ENCODE peak calls at places on chromosomes 6 and 20, in six cellular contexts. I is colonic mucosa, U is mucosa of descending colon, C is hepatocyte, Q is choroid plexus epithelial cell, Z is cardiac muscle cell. W is an unnamed sample.

GRCh38 chr20:63612276-63612931 is 14.5 kb downstream of the GMEB2 start:
- DNase-seq in I (no peak), U (no peak), C (no peak), Q (no peak), Z (no peak), W (no peak)

GRCh38 chr6:56683882-56684281 is 41.2 kb upstream of the DST start:
- DNase-seq in I (peak; percentile 54), U (no peak), C (peak; percentile 74), Q (peak; percentile 88), Z (peak; percentile 72), W (peak; percentile 69)

GRCh38 chr6:126640356-126640755 is 300.4 kb downstream of the CENPW start:
- DNase-seq in I (no peak), U (no peak), C (no peak), Q (no peak), Z (no peak), W (no peak)

GRCh38 chr20:43961116-43961515 is 46.5 kb downstream of the TOX2 start:
- DNase-seq in I (no peak), U (no peak), C (no peak), Q (no peak), Z (no peak), W (no peak)

GRCh38 chr6:33988121-33989015 is 157.5 kb downstream of the GRM4 start:
- DNase-seq in I (peak; percentile 72), U (peak; percentile 69), C (peak; percentile 85), Q (no peak), Z (no peak), W (no peak)

GRCh38 chr6:168149015-168149414 is 70.0 kb upstream of the FRMD1 start:
- DNase-seq in I (no peak), U (no peak), C (no peak), Q (no peak), Z (no peak), W (no peak)

GRCh38 chr6:113719545-113719944 is 137.6 kb upstream of the MARCKS start:
- DNase-seq in I (no peak), U (no peak), C (no peak), Q (peak; percentile 50), Z (no peak), W (no peak)

GRCh38 chr20:39936401-39936800 is 752.6 kb downstream of the MAFB start:
- DNase-seq in I (no peak), U (no peak), C (no peak), Q (no peak), Z (no peak), W (no peak)

GRCh38 chr6:163284151-163284550 is 130.4 kb upstream of the QKI start:
- DNase-seq in I (no peak), U (no peak), C (no peak), Q (peak; percentile 60), Z (peak; percentile 60), W (no peak)

GRCh38 chr6:70686548-70687133 is 19.0 kb downstream of the SMAP1 start:
- DNase-seq in I (no peak), U (no peak), C (peak; percentile 51), Q (peak; percentile 69), Z (peak; percentile 57), W (no peak)

GRCh38 chr20:17202668-17203067 is 24.2 kb upstream of the PCSK2 start:
- DNase-seq in I (no peak), U (no peak), C (peak; percentile 6), Q (no peak), Z (no peak), W (no peak)

GRCh38 chr6:39366875-39367618 is 44.5 kb upstream of the KCNK16 start:
- DNase-seq in I (no peak), U (no peak), C (no peak), Q (peak; percentile 41), Z (no peak), W (no peak)

GRCh38 chr6:137237413-137238170 is 18.4 kb upstream of the IFNGR1 start:
- DNase-seq in I (peak; percentile 34), U (no peak), C (peak; percentile 62), Q (peak; percentile 82), Z (peak; percentile 71), W (no peak)

GRCh38 chr6:111573892-111574800 is 31.5 kb downstream of the TRAF3IP2 start:
- DNase-seq in I (no peak), U (no peak), C (no peak), Q (peak; percentile 88), Z (peak; percentile 91), W (no peak)

GRCh38 chr6:150537893-150538292 is 61.8 kb upstream of the PLEKHG1 start:
- DNase-seq in I (no peak), U (no peak), C (no peak), Q (no peak), Z (no peak), W (no peak)

GRCh38 chr6:107673076-107673494 is 151.0 kb downstream of the SCML4 start:
- DNase-seq in I (no peak), U (no peak), C (no peak), Q (no peak), Z (no peak), W (no peak)

GRCh38 chr6:21227486-21227885 is 366.1 kb upstream of the SOX4 start:
- DNase-seq in I (no peak), U (no peak), C (no peak), Q (peak; percentile 52), Z (no peak), W (no peak)

GRCh38 chr6:1984346-1984994 is 260.9 kb downstream of the GMDS start:
- DNase-seq in I (no peak), U (no peak), C (no peak), Q (no peak), Z (no peak), W (no peak)

GRCh38 chr20:64184795-64185194 is 20.5 kb downstream of the MYT1 start:
- DNase-seq in I (no peak), U (no peak), C (no peak), Q (no peak), Z (no peak), W (no peak)

GRCh38 chr6:43436577-43437282 is 9.4 kb downstream of the ABCC10 start:
- DNase-seq in I (no peak), U (no peak), C (peak; percentile 89), Q (peak; percentile 89), Z (peak; percentile 96), W (no peak)

GRCh38 chr6:136290406-136291010 is 862 bp upstream of the BCLAF1 start:
- DNase-seq in I (peak; percentile 72), U (peak; percentile 79), C (peak; percentile 84), Q (peak; percentile 87), Z (peak; percentile 95), W (peak; percentile 80)

GRCh38 chr6:133937909-133938308 is 15.1 kb upstream of the TBPL1 start:
- DNase-seq in I (no peak), U (no peak), C (no peak), Q (no peak), Z (no peak), W (no peak)

GRCh38 chr6:148857817-148858390 is 111.1 kb downstream of the UST start:
- DNase-seq in I (no peak), U (no peak), C (no peak), Q (peak; percentile 80), Z (peak; percentile 23), W (no peak)

GRCh38 chr6:113313841-113314240 is 543.3 kb upstream of the MARCKS start:
- DNase-seq in I (no peak), U (no peak), C (no peak), Q (no peak), Z (no peak), W (no peak)

GRCh38 chr6:75205776-75206334 is at the start of gene COL12A1:
- DNase-seq in I (peak; percentile 70), U (peak; percentile 75), C (peak; percentile 87), Q (peak; percentile 99), Z (peak; percentile 100), W (no peak)

GRCh38 chr6:118808794-118809668 is 84.9 kb upstream of the ASF1A start:
- DNase-seq in I (no peak), U (no peak), C (no peak), Q (no peak), Z (peak; percentile 19), W (no peak)

GRCh38 chr20:6630494-6630893 is 137.0 kb upstream of the BMP2 start:
- DNase-seq in I (no peak), U (no peak), C (no peak), Q (no peak), Z (peak; percentile 74), W (no peak)

GRCh38 chr20:6629564-6629963 is 137.9 kb upstream of the BMP2 start:
- DNase-seq in I (no peak), U (no peak), C (no peak), Q (no peak), Z (no peak), W (no peak)

GRCh38 chr20:6623989-6624388 is 143.5 kb upstream of the BMP2 start:
- DNase-seq in I (peak; percentile 22), U (no peak), C (peak; percentile 28), Q (no peak), Z (no peak), W (no peak)

GRCh38 chr20:6622041-6622440 is 145.4 kb upstream of the BMP2 start:
- DNase-seq in I (no peak), U (no peak), C (no peak), Q (no peak), Z (peak; percentile 55), W (no peak)

GRCh38 chr20:6626805-6627204 is 140.7 kb upstream of the BMP2 start:
- DNase-seq in I (no peak), U (no peak), C (no peak), Q (no peak), Z (no peak), W (no peak)
- TF ChIP-seq CTCF in I (no peak), U (no peak), C (no peak), Q (peak; percentile 10), Z (peak; percentile 4), W (no peak)

DNA sequence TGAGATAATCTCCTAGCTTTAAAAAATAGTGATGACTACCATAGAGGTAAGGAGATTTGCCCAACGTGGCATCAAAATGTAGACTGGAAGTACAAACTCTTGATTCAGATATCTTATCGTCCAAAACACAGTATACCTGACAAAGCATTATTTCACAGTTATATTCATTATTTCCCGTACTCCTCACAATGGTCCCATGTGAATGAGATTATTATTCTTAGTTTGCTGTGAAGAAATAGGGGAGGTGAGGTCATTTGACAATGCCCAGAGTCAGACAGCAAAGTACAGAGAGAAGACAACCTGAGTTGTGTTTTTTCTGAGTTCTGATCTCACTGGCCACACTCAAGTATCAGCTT is 1.2 kb upstream of the TFB1M start:
- DNase-seq in I (no peak), U (no peak), C (no peak), Q (peak; percentile 56), Z (peak; percentile 32), W (no peak)
- H3K4me3 ChIP-seq in I (peak overlapping the region; percentile 77), U (no peak overlapping the region), C (peak overlapping the region; percentile 47), Q (peak overlapping the region; percentile 91), Z (no peak overlapping the region), W (peak overlapping the region; percentile 92)

GRCh38 chr6:46490425-46491200 is 636 bp downstream of the RCAN2 start:
- DNase-seq in I (peak; percentile 26), U (peak; percentile 41), C (peak; percentile 37), Q (no peak), Z (peak; percentile 7), W (no peak)
- TF ChIP-seq CTCF in I (no peak), U (no peak), C (peak; percentile 36), Q (peak; percentile 32), Z (peak; percentile 14), W (peak; percentile 33)

GRCh38 chr6:36955136-36955535 is 598 bp downstream of the PI16 start:
- DNase-seq in I (no peak), U (no peak), C (no peak), Q (no peak), Z (no peak), W (no peak)

GRCh38 chr6:36956111-36956820 is 1.7 kb downstream of the PI16 start:
- DNase-seq in I (no peak), U (no peak), C (no peak), Q (no peak), Z (no peak), W (no peak)

GRCh38 chr6:36953931-36954261 is 642 bp upstream of the PI16 start:
- DNase-seq in I (no peak), U (no peak), C (no peak), Q (no peak), Z (no peak), W (no peak)

GRCh38 chr6:36954262-36954931 is at the start of gene PI16:
- DNase-seq in I (no peak), U (no peak), C (no peak), Q (no peak), Z (no peak), W (no peak)

GRCh38 chr6:36955671-36956070 is 1.1 kb downstream of the PI16 start:
- DNase-seq in I (no peak), U (no peak), C (no peak), Q (no peak), Z (no peak), W (no peak)
- H3K4me3 ChIP-seq in I (no peak overlapping the region), U (no peak overlapping the region), C (no peak overlapping the region), Q (no peak overlapping the region), Z (no peak overlapping the region), W (no peak overlapping the region)

W was measured in LNCaP clone FGC.